ENCODE peak calls at places on chromosomes 6 and 20, in eight cellular contexts. One of them, this sample, is unnamed.

GRCh38 chr6:157223486-157223885 is 99.8 kb downstream of the TMEM242 start:
- DNase-seq in endothelial cell of umbilical vein: no peak
- DNase-seq in cardiac muscle cell: no peak
- DNase-seq in AG04450: no peak
- DNase-seq in K562: no peak
- DNase-seq in fibroblast of lung: no peak
- DNase-seq in lower lobe of right lung: no peak
- DNase-seq in testis: no peak
- DNase-seq in this sample: no peak

GRCh38 chr20:152131-152530 is 5.1 kb upstream of the DEFB127 start:
- DNase-seq in endothelial cell of umbilical vein: no peak
- DNase-seq in cardiac muscle cell: no peak
- DNase-seq in AG04450: no peak
- DNase-seq in K562: no peak
- DNase-seq in fibroblast of lung: no peak
- DNase-seq in lower lobe of right lung: no peak
- DNase-seq in testis: no peak
- DNase-seq in this sample: no peak

GRCh38 chr20:57998981-57999464 is 229.4 kb downstream of the ANKRD60 start:
- DNase-seq in endothelial cell of umbilical vein: peak; percentile 9
- DNase-seq in cardiac muscle cell: no peak
- DNase-seq in AG04450: no peak
- DNase-seq in K562: no peak
- DNase-seq in fibroblast of lung: no peak
- DNase-seq in lower lobe of right lung: no peak
- DNase-seq in testis: no peak
- DNase-seq in this sample: no peak

GRCh38 chr20:5410450-5410849 is 93.7 kb upstream of the PROKR2 start:
- DNase-seq in endothelial cell of umbilical vein: no peak
- DNase-seq in cardiac muscle cell: no peak
- DNase-seq in AG04450: no peak
- DNase-seq in K562: no peak
- DNase-seq in fibroblast of lung: no peak
- DNase-seq in lower lobe of right lung: no peak
- DNase-seq in testis: no peak
- DNase-seq in this sample: no peak

GRCh38 chr20:4091332-4092135 is 76.2 kb upstream of the RNF24 start:
- DNase-seq in endothelial cell of umbilical vein: peak; percentile 48
- DNase-seq in cardiac muscle cell: peak; percentile 71
- DNase-seq in AG04450: peak; percentile 73
- DNase-seq in K562: peak; percentile 74
- DNase-seq in fibroblast of lung: peak; percentile 73
- DNase-seq in lower lobe of right lung: peak; percentile 77
- DNase-seq in testis: peak; percentile 67
- DNase-seq in this sample: no peak

GRCh38 chr6:33886673-33887144 is 82.9 kb upstream of the MLN start:
- DNase-seq in endothelial cell of umbilical vein: peak; percentile 21
- DNase-seq in cardiac muscle cell: peak; percentile 62
- DNase-seq in AG04450: peak; percentile 16
- DNase-seq in K562: no peak
- DNase-seq in fibroblast of lung: peak; percentile 73
- DNase-seq in lower lobe of right lung: no peak
- DNase-seq in testis: no peak
- DNase-seq in this sample: peak; percentile 51

GRCh38 chr6:157715766-157716171 is 107.3 kb upstream of the SNX9 start:
- DNase-seq in endothelial cell of umbilical vein: no peak
- DNase-seq in cardiac muscle cell: no peak
- DNase-seq in AG04450: peak; percentile 84
- DNase-seq in K562: no peak
- DNase-seq in fibroblast of lung: peak; percentile 100
- DNase-seq in lower lobe of right lung: no peak
- DNase-seq in testis: peak; percentile 70
- DNase-seq in this sample: no peak

GRCh38 chr6:165704001-165704748 is 41.1 kb upstream of the PDE10A start:
- DNase-seq in endothelial cell of umbilical vein: peak; percentile 79
- DNase-seq in cardiac muscle cell: no peak
- DNase-seq in AG04450: no peak
- DNase-seq in K562: no peak
- DNase-seq in fibroblast of lung: peak; percentile 34
- DNase-seq in lower lobe of right lung: no peak
- DNase-seq in testis: peak; percentile 27
- DNase-seq in this sample: no peak

GRCh38 chr6:167005350-167006159 is 6.4 kb downstream of the CEP43 start:
- DNase-seq in endothelial cell of umbilical vein: no peak
- DNase-seq in cardiac muscle cell: peak; percentile 21
- DNase-seq in AG04450: no peak
- DNase-seq in K562: peak; percentile 37
- DNase-seq in fibroblast of lung: no peak
- DNase-seq in lower lobe of right lung: no peak
- DNase-seq in testis: peak; percentile 63
- DNase-seq in this sample: no peak

GRCh38 chr6:159004592-159004991 is 4.6 kb upstream of the RSPH3 start:
- DNase-seq in endothelial cell of umbilical vein: no peak
- DNase-seq in cardiac muscle cell: no peak
- DNase-seq in AG04450: no peak
- DNase-seq in K562: no peak
- DNase-seq in fibroblast of lung: no peak
- DNase-seq in lower lobe of right lung: no peak
- DNase-seq in testis: no peak
- DNase-seq in this sample: no peak

GRCh38 chr20:62494537-62494936 is 18.7 kb upstream of the GATA5 start:
- DNase-seq in endothelial cell of umbilical vein: no peak
- DNase-seq in cardiac muscle cell: peak; percentile 43
- DNase-seq in AG04450: no peak
- DNase-seq in K562: no peak
- DNase-seq in fibroblast of lung: no peak
- DNase-seq in lower lobe of right lung: no peak
- DNase-seq in testis: no peak
- DNase-seq in this sample: no peak

DNA sequence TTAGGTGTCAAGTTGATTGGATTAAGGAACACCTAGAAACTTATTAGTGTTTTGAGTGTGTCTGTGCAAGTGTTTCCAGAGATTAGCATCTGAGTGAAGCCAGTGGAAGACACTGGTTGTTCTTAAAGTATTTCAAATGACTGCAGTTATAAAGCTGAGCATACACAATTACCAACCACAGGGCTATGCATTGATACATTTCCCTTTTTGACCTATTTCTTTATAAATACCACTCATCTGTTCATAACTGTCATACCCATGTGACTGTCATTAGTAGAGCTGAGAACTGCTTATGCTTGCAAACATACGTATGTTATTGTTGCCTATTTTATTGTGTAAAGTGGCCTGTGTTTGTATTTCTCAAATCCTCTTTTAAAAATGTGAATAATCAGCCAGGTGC is 15.3 kb upstream of the ZC3H12D start:
- DNase-seq in endothelial cell of umbilical vein: no peak
- DNase-seq in cardiac muscle cell: no peak
- DNase-seq in AG04450: no peak
- DNase-seq in K562: no peak
- DNase-seq in fibroblast of lung: no peak
- DNase-seq in lower lobe of right lung: no peak
- DNase-seq in testis: no peak
- DNase-seq in this sample: no peak
- H3K27ac ChIP-seq in endothelial cell of umbilical vein: no peak overlapping the region
- H3K27ac ChIP-seq in cardiac muscle cell: no peak overlapping the region
- H3K27ac ChIP-seq in AG04450: no peak overlapping the region
- H3K27ac ChIP-seq in K562: no peak overlapping the region
- H3K27ac ChIP-seq in fibroblast of lung: no peak overlapping the region
- H3K27ac ChIP-seq in lower lobe of right lung: no peak overlapping the region
- H3K27ac ChIP-seq in testis: no peak overlapping the region
- H3K27ac ChIP-seq in this sample: no peak overlapping the region

GRCh38 chr20:41482647-41483552 is 116.3 kb upstream of the EMILIN3 start:
- DNase-seq in endothelial cell of umbilical vein: peak; percentile 21
- DNase-seq in cardiac muscle cell: no peak
- DNase-seq in AG04450: peak; percentile 77
- DNase-seq in K562: no peak
- DNase-seq in fibroblast of lung: peak; percentile 73
- DNase-seq in lower lobe of right lung: no peak
- DNase-seq in testis: no peak
- DNase-seq in this sample: no peak
- H3K27ac ChIP-seq in endothelial cell of umbilical vein: no peak overlapping the region
- H3K27ac ChIP-seq in cardiac muscle cell: no peak overlapping the region
- H3K27ac ChIP-seq in AG04450: peak overlapping the region; percentile 86
- H3K27ac ChIP-seq in K562: no peak overlapping the region
- H3K27ac ChIP-seq in fibroblast of lung: peak overlapping the region; percentile 57
- H3K27ac ChIP-seq in lower lobe of right lung: no peak overlapping the region
- H3K27ac ChIP-seq in testis: no peak overlapping the region
- H3K27ac ChIP-seq in this sample: no peak overlapping the region

GRCh38 chr6:135519343-135519742 is 21.8 kb upstream of the AHI1 start:
- DNase-seq in endothelial cell of umbilical vein: no peak
- DNase-seq in cardiac muscle cell: no peak
- DNase-seq in AG04450: no peak
- DNase-seq in K562: no peak
- DNase-seq in fibroblast of lung: no peak
- DNase-seq in lower lobe of right lung: no peak
- DNase-seq in testis: no peak
- DNase-seq in this sample: no peak

GRCh38 chr6:135514706-135515105 is 17.2 kb upstream of the AHI1 start:
- DNase-seq in endothelial cell of umbilical vein: no peak
- DNase-seq in cardiac muscle cell: no peak
- DNase-seq in AG04450: no peak
- DNase-seq in K562: no peak
- DNase-seq in fibroblast of lung: no peak
- DNase-seq in lower lobe of right lung: no peak
- DNase-seq in testis: no peak
- DNase-seq in this sample: no peak

GRCh38 chr6:135520781-135521180 is 23.2 kb upstream of the AHI1 start:
- DNase-seq in endothelial cell of umbilical vein: no peak
- DNase-seq in cardiac muscle cell: no peak
- DNase-seq in AG04450: no peak
- DNase-seq in K562: no peak
- DNase-seq in fibroblast of lung: no peak
- DNase-seq in lower lobe of right lung: no peak
- DNase-seq in testis: no peak
- DNase-seq in this sample: no peak

GRCh38 chr6:135521431-135521830 is 23.9 kb upstream of the AHI1 start:
- DNase-seq in endothelial cell of umbilical vein: no peak
- DNase-seq in cardiac muscle cell: no peak
- DNase-seq in AG04450: no peak
- DNase-seq in K562: no peak
- DNase-seq in fibroblast of lung: no peak
- DNase-seq in lower lobe of right lung: no peak
- DNase-seq in testis: no peak
- DNase-seq in this sample: no peak

GRCh38 chr6:135517527-135517926 is 20.0 kb upstream of the AHI1 start:
- DNase-seq in endothelial cell of umbilical vein: no peak
- DNase-seq in cardiac muscle cell: no peak
- DNase-seq in AG04450: no peak
- DNase-seq in K562: no peak
- DNase-seq in fibroblast of lung: no peak
- DNase-seq in lower lobe of right lung: no peak
- DNase-seq in testis: no peak
- DNase-seq in this sample: no peak
- H3K27ac ChIP-seq in endothelial cell of umbilical vein: no peak overlapping the region
- H3K27ac ChIP-seq in cardiac muscle cell: no peak overlapping the region
- H3K27ac ChIP-seq in AG04450: no peak overlapping the region
- H3K27ac ChIP-seq in K562: no peak overlapping the region
- H3K27ac ChIP-seq in fibroblast of lung: no peak overlapping the region
- H3K27ac ChIP-seq in lower lobe of right lung: no peak overlapping the region
- H3K27ac ChIP-seq in testis: no peak overlapping the region
- H3K27ac ChIP-seq in this sample: no peak overlapping the region

GRCh38 chr6:121884056-121884455 is 448.6 kb downstream of the GJA1 start:
- DNase-seq in endothelial cell of umbilical vein: no peak
- DNase-seq in cardiac muscle cell: no peak
- DNase-seq in AG04450: no peak
- DNase-seq in K562: no peak
- DNase-seq in fibroblast of lung: peak; percentile 12
- DNase-seq in lower lobe of right lung: no peak
- DNase-seq in testis: no peak
- DNase-seq in this sample: no peak

GRCh38 chr6:121885399-121886152 is 450.1 kb downstream of the GJA1 start:
- DNase-seq in endothelial cell of umbilical vein: no peak
- DNase-seq in cardiac muscle cell: no peak
- DNase-seq in AG04450: peak; percentile 72
- DNase-seq in K562: no peak
- DNase-seq in fibroblast of lung: peak; percentile 93
- DNase-seq in lower lobe of right lung: no peak
- DNase-seq in testis: no peak
- DNase-seq in this sample: no peak

GRCh38 chr6:121884621-121885020 is 449.2 kb downstream of the GJA1 start:
- DNase-seq in endothelial cell of umbilical vein: no peak
- DNase-seq in cardiac muscle cell: no peak
- DNase-seq in AG04450: no peak
- DNase-seq in K562: no peak
- DNase-seq in fibroblast of lung: peak; percentile 24
- DNase-seq in lower lobe of right lung: no peak
- DNase-seq in testis: no peak
- DNase-seq in this sample: no peak

GRCh38 chr6:121887724-121888123 is 452.3 kb downstream of the GJA1 start:
- DNase-seq in endothelial cell of umbilical vein: no peak
- DNase-seq in cardiac muscle cell: no peak
- DNase-seq in AG04450: no peak
- DNase-seq in K562: no peak
- DNase-seq in fibroblast of lung: no peak
- DNase-seq in lower lobe of right lung: no peak
- DNase-seq in testis: no peak
- DNase-seq in this sample: no peak

DNA sequence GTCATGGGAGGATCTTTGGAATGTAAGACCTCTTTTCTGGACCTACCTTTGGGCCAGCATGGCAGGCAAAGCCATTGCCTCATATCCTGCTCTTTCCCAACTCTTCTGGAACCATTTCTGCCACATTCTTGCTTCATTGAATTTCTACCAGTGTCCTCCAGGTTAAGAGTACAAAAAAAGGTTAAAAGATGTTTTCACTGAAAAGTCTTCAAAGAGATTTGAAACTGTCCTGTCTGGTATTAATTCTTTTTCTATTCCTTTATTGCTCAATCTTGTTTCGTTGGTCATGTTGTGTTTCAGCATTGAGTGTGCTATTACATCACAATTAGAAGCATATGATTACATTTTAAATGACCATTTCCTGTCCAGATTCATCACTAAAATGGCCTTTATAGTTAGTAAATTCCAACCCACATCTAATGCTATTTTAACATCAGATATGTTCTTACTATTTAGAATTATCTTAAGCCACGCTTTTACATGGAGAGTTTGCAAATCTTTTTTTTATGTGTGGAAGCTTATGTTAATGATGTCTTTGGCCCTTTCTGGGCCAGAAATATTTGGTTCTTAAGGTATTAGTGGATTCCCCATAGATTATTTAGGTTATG is 450.9 kb downstream of the GJA1 start:
- DNase-seq in endothelial cell of umbilical vein: no peak
- DNase-seq in cardiac muscle cell: no peak
- DNase-seq in AG04450: no peak
- DNase-seq in K562: no peak
- DNase-seq in fibroblast of lung: peak; percentile 68
- DNase-seq in lower lobe of right lung: no peak
- DNase-seq in testis: no peak
- DNase-seq in this sample: no peak
- H3K27ac ChIP-seq in endothelial cell of umbilical vein: no peak overlapping the region
- H3K27ac ChIP-seq in cardiac muscle cell: no peak overlapping the region
- H3K27ac ChIP-seq in AG04450: no peak overlapping the region
- H3K27ac ChIP-seq in K562: no peak overlapping the region
- H3K27ac ChIP-seq in fibroblast of lung: no peak overlapping the region
- H3K27ac ChIP-seq in lower lobe of right lung: no peak overlapping the region
- H3K27ac ChIP-seq in testis: no peak overlapping the region
- H3K27ac ChIP-seq in this sample: no peak overlapping the region

This sample was measured in epithelial cell of prostate.